ENCODE peak calls at places on chromosomes 13 and 19, in six cellular contexts. K is stimulated activated CD4-positive, alpha-beta T cell treated with anti-CD3 and anti-CD28 coated beads, Interleukin-1b, Interleukin-23, amount 100 ng/mL, for 24 hours; D is coronary artery; L is HTR-8/SVneo; E is left cardiac atrium; T is stimulated activated CD8-positive, alpha-beta memory T cell treated with anti-CD3 and anti-CD28 coated beads, Interleukin-2, amount 100 ng/mL, for 48 hours. X is an unnamed sample.

GRCh38 chr13:44191504-44192171 is 182.0 kb upstream of the SERP2 start:
- DNase-seq in K (no peak), D (no peak), L (peak; percentile 13), E (peak; percentile 45), T (no peak), X (peak; percentile 78)

GRCh38 chr19:53004242-53004641 is 9.5 kb upstream of the ERVV-1 start:
- DNase-seq in K (no peak), D (no peak), L (no peak), E (no peak), T (no peak), X (peak; percentile 66)

GRCh38 chr13:95641961-95642621 is 2.4 kb downstream of the DZIP1 start:
- DNase-seq in K (no peak), D (peak; percentile 75), L (no peak), E (peak; percentile 48), T (no peak), X (peak; percentile 79)

GRCh38 chr13:48251616-48252081 is 18.6 kb downstream of the ITM2B start:
- DNase-seq in K (no peak), D (no peak), L (no peak), E (peak; percentile 31), T (no peak), X (no peak)

GRCh38 chr19:3367572-3368440 is 1.4 kb downstream of the NFIC start:
- DNase-seq in K (no peak), D (peak; percentile 81), L (no peak), E (no peak), T (no peak), X (peak; percentile 38)

GRCh38 chr13:31775148-31775547 is 35.8 kb downstream of the RXFP2 start:
- DNase-seq in K (no peak), D (no peak), L (no peak), E (no peak), T (no peak), X (no peak)

GRCh38 chr13:81738364-81738763 is 1397.4 kb upstream of the SPRY2 start:
- DNase-seq in K (no peak), D (no peak), L (no peak), E (no peak), T (no peak), X (no peak)

GRCh38 chr13:52846567-52847321 is 1.7 kb downstream of the PCDH8 start:
- DNase-seq in K (no peak), D (no peak), L (no peak), E (peak; percentile 60), T (no peak), X (peak; percentile 86)

GRCh38 chr19:43700368-43701015 is 15.4 kb upstream of the IRGC start:
- DNase-seq in K (no peak), D (no peak), L (peak; percentile 36), E (peak; percentile 62), T (no peak), X (peak; percentile 79)

GRCh38 chr19:622666-623065 is 10.7 kb downstream of the POLRMT start:
- DNase-seq in K (no peak), D (no peak), L (no peak), E (no peak), T (no peak), X (no peak)

GRCh38 chr19:45960595-45961235 is 12.9 kb downstream of the NOVA2 start:
- DNase-seq in K (no peak), D (no peak), L (no peak), E (no peak), T (no peak), X (peak; percentile 23)

GRCh38 chr19:12994701-12995595 is at the start of gene NFIX:
- DNase-seq in K (peak; percentile 44), D (peak; percentile 79), L (no peak), E (peak; percentile 76), T (peak; percentile 46), X (peak; percentile 89)

GRCh38 chr13:112143753-112144615 is 77.0 kb downstream of the SOX1 start:
- DNase-seq in K (no peak), D (no peak), L (no peak), E (no peak), T (no peak), X (no peak)

GRCh38 chr19:43591904-43592772 is 3.8 kb downstream of the IRGQ start:
- DNase-seq in K (no peak), D (no peak), L (no peak), E (no peak), T (no peak), X (no peak)

GRCh38 chr13:76462003-76462402 is 424.2 kb downstream of the KCTD12 start:
- DNase-seq in K (no peak), D (no peak), L (no peak), E (no peak), T (no peak), X (no peak)

GRCh38 chr13:22561581-22561980 is 619.2 kb upstream of the SGCG start:
- DNase-seq in K (no peak), D (no peak), L (no peak), E (no peak), T (no peak), X (peak; percentile 37)

GRCh38 chr19:38455031-38455430 is 21.5 kb downstream of the RYR1 start:
- DNase-seq in K (no peak), D (no peak), L (peak; percentile 35), E (no peak), T (no peak), X (peak; percentile 46)

GRCh38 chr13:19862511-19863313 is 737 bp downstream of the ZMYM5 start:
- DNase-seq in K (peak; percentile 25), D (peak; percentile 74), L (no peak), E (peak; percentile 30), T (peak; percentile 10), X (peak; percentile 56)

GRCh38 chr13:19634129-19634740 is 776 bp downstream of the MPHOSPH8 start:
- DNase-seq in K (no peak), D (no peak), L (peak; percentile 10), E (no peak), T (no peak), X (peak; percentile 67)

GRCh38 chr19:54160182-54160811 is 776 bp upstream of the LENG1 start:
- DNase-seq in K (no peak), D (no peak), L (no peak), E (no peak), T (no peak), X (peak; percentile 43)

GRCh38 chr13:98839826-98840769 is 87.6 kb upstream of the SLC15A1 start:
- DNase-seq in K (peak; percentile 15), D (no peak), L (peak; percentile 56), E (peak; percentile 65), T (peak; percentile 20), X (peak; percentile 75)

GRCh38 chr13:41060723-41061074 is 610 bp upstream of the WBP4 start:
- DNase-seq in K (peak; percentile 76), D (no peak), L (peak; percentile 17), E (peak; percentile 89), T (peak; percentile 84), X (peak; percentile 90)

GRCh38 chr13:39144941-39145533 is 106.8 kb downstream of the NHLRC3 start:
- DNase-seq in K (no peak), D (no peak), L (peak; percentile 11), E (peak; percentile 46), T (no peak), X (peak; percentile 82)